ENCODE peak calls at places on chromosomes 2 and 18, in five cellular contexts. R is iPS DF 19.7, J is cerebellar cortex, V is coronary artery, E is type B pancreatic cell. T is an unnamed sample.

GRCh38 chr18:32439802-32440201 is 30.9 kb downstream of the GAREM1 start:
- DNase-seq in R (peak), J (no peak), V (no peak), E (no peak), T (no peak)

GRCh38 chr2:64331430-64331700 is 122.6 kb upstream of the LGALSL start:
- DNase-seq in R (no peak), J (no peak), V (no peak), E (no peak), T (peak)

GRCh38 chr2:238127165-238128060 is 11.1 kb upstream of the KLHL30 start:
- DNase-seq in R (no peak), J (no peak), V (no peak), E (no peak), T (no peak)

GRCh38 chr2:24307961-24308360 is 52.4 kb downstream of the ITSN2 start:
- DNase-seq in R (no peak), J (no peak), V (no peak), E (no peak), T (no peak)

GRCh38 chr2:238887616-238888015 is 39.7 kb downstream of the TWIST2 start:
- DNase-seq in R (no peak), J (no peak), V (no peak), E (no peak), T (no peak)

GRCh38 chr2:120590841-120591240 is 144.8 kb upstream of the GLI2 start:
- DNase-seq in R (no peak), J (no peak), V (no peak), E (no peak), T (no peak)

GRCh38 chr2:182636694-182637093 is 79.4 kb upstream of the DNAJC10 start:
- DNase-seq in R (no peak), J (no peak), V (no peak), E (no peak), T (no peak)

GRCh38 chr2:124877065-124877671 is 852.1 kb downstream of the CNTNAP5 start:
- DNase-seq in R (no peak), J (no peak), V (no peak), E (no peak), T (no peak)

GRCh38 chr2:120318626-120319025 is 27.3 kb upstream of the INHBB start:
- DNase-seq in R (no peak), J (no peak), V (no peak), E (no peak), T (no peak)

T was measured in vagina.